ENCODE peak calls at places on chromosomes 12 and 14, in nine cellular contexts. V is A549, D is mesothelial cell of epicardium, I is ovary, J is adrenal gland, S is body of pancreas, B is cardiac muscle cell, T is HCT116, K is lower lobe of right lung. L is an unnamed sample.

GRCh38 chr14:103085106-103086091 is 1.4 kb downstream of the LBHD2 start:
- DNase-seq in V (no peak), D (no peak), I (no peak), J (no peak), S (no peak), B (no peak), T (no peak), K (no peak), L (no peak)

GRCh38 chr12:51401020-51401419 is 9.8 kb upstream of the GALNT6 start:
- DNase-seq in V (no peak), D (no peak), I (no peak), J (no peak), S (no peak), B (no peak), T (no peak), K (no peak), L (no peak)

GRCh38 chr14:62691613-62692489 is 353.4 kb downstream of the KCNH5 start:
- DNase-seq in V (peak), D (no peak), I (no peak), J (peak), S (peak), B (peak), T (no peak), K (no peak), L (no peak)

GRCh38 chr14:69247691-69248440 is 12.1 kb upstream of the GALNT16 start:
- DNase-seq in V (no peak), D (no peak), I (peak), J (peak), S (no peak), B (no peak), T (no peak), K (no peak), L (no peak)

GRCh38 chr12:108609535-108610335 is 11.9 kb upstream of the TMEM119 start:
- DNase-seq in V (no peak), D (no peak), I (peak), J (peak), S (peak), B (peak), T (no peak), K (peak), L (no peak)

GRCh38 chr14:96599076-96599475 is 96.9 kb downstream of the PAPOLA start:
- DNase-seq in V (no peak), D (no peak), I (no peak), J (no peak), S (no peak), B (no peak), T (no peak), K (no peak), L (no peak)

GRCh38 chr14:77359626-77360025 is 17.3 kb downstream of the TMED8 start:
- DNase-seq in V (no peak), D (no peak), I (no peak), J (no peak), S (no peak), B (no peak), T (no peak), K (no peak), L (no peak)

GRCh38 chr14:65732112-65732511 is 319.6 kb downstream of the FUT8 start:
- DNase-seq in V (no peak), D (no peak), I (no peak), J (no peak), S (no peak), B (no peak), T (no peak), K (no peak), L (no peak)

GRCh38 chr14:96945721-96946120 is 148.5 kb downstream of the VRK1 start:
- DNase-seq in V (no peak), D (no peak), I (no peak), J (no peak), S (no peak), B (no peak), T (no peak), K (no peak), L (no peak)

GRCh38 chr14:78232666-78233065 is 62.5 kb downstream of the NRXN3 start:
- DNase-seq in V (no peak), D (no peak), I (no peak), J (no peak), S (no peak), B (no peak), T (no peak), K (no peak), L (no peak)

GRCh38 chr14:94702629-94703028 is 67.3 kb downstream of the GSC start:
- DNase-seq in V (no peak), D (no peak), I (no peak), J (no peak), S (no peak), B (no peak), T (no peak), K (no peak), L (no peak)

GRCh38 chr14:104294628-104294982 is 156.2 kb downstream of the KIF26A start:
- DNase-seq in V (no peak), D (peak), I (peak), J (peak), S (peak), B (no peak), T (no peak), K (no peak), L (peak)

GRCh38 chr14:103207038-103207403 is 83.8 kb downstream of the TNFAIP2 start:
- DNase-seq in V (no peak), D (no peak), I (peak), J (peak), S (peak), B (peak), T (no peak), K (peak), L (no peak)

GRCh38 chr12:52953181-52953841 is 4.4 kb downstream of the KRT18 start:
- DNase-seq in V (no peak), D (no peak), I (no peak), J (no peak), S (no peak), B (no peak), T (no peak), K (no peak), L (no peak)

GRCh38 chr12:52951126-52951525 is 2.2 kb downstream of the KRT18 start:
- DNase-seq in V (no peak), D (no peak), I (no peak), J (no peak), S (no peak), B (no peak), T (no peak), K (no peak), L (no peak)

GRCh38 chr12:52951640-52952039 is 2.7 kb downstream of the KRT18 start:
- DNase-seq in V (no peak), D (no peak), I (no peak), J (no peak), S (no peak), B (no peak), T (no peak), K (no peak), L (no peak)

GRCh38 chr12:52950553-52950952 is 1.6 kb downstream of the KRT18 start:
- DNase-seq in V (no peak), D (no peak), I (no peak), J (no peak), S (no peak), B (no peak), T (no peak), K (no peak), L (no peak)

GRCh38 chr12:52952082-52952801 is 3.3 kb downstream of the KRT18 start:
- DNase-seq in V (no peak), D (no peak), I (no peak), J (peak), S (peak), B (no peak), T (no peak), K (peak), L (no peak)
- TF ChIP-seq CTCF in V (peak), D (peak), I (no peak), J (peak), S (peak), B (peak), T (peak), K (peak), L (no peak)

GRCh38 chr12:109735051-109735521 is 21.5 kb downstream of the FAM222A start:
- DNase-seq in V (no peak), D (peak), I (peak), J (peak), S (peak), B (no peak), T (no peak), K (peak), L (peak)

GRCh38 chr12:109737111-109737510 is 23.5 kb downstream of the FAM222A start:
- DNase-seq in V (no peak), D (peak), I (peak), J (peak), S (peak), B (no peak), T (no peak), K (peak), L (peak)

GRCh38 chr12:109735825-109736551 is 22.4 kb downstream of the FAM222A start:
- DNase-seq in V (no peak), D (peak), I (peak), J (peak), S (peak), B (no peak), T (no peak), K (peak), L (peak)

GRCh38 chr12:109737631-109738030 is 24.0 kb downstream of the FAM222A start:
- DNase-seq in V (no peak), D (peak), I (no peak), J (peak), S (peak), B (no peak), T (no peak), K (no peak), L (peak)

DNA sequence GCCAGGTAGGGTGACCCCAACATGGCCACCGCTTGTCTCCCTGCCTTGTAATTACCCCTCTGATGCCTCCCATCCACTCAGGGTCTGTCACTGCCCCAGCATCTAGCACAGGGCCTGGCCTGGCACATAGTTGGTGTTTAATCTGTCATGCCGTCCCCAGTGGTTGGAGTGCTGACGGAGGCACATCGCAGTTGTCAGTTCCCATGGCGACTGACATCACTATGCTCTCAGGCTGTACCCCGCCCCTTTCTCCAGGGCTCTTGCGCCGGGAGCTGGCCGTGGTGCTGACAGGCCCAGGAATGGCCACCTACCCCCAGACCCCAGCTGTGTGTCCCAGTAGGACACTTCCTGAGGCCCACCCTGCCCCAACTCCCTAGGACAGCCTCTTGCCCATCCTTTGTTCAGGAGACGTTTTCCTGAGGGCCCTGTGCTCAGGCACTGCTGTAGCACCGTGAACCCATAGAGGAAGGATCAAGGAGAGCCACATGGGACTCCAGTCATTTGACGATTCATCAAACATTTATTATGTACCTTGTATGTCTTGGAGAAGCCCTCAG is 23.0 kb downstream of the FAM222A start:
- DNase-seq in V (no peak), D (peak), I (peak), J (peak), S (peak), B (peak), T (no peak), K (peak), L (peak)
- TF ChIP-seq CTCF in V (no peak), D (no peak), I (no peak), J (no peak), S (no peak), B (no peak), T (no peak), K (no peak), L (no peak)

GRCh38 chr14:64636980-64637429 is 67.2 kb upstream of the PLEKHG3 start:
- DNase-seq in V (no peak), D (no peak), I (no peak), J (no peak), S (no peak), B (no peak), T (no peak), K (no peak), L (no peak)
- TF ChIP-seq CTCF in V (no peak), D (peak), I (peak), J (no peak), S (no peak), B (no peak), T (no peak), K (no peak), L (peak)

GRCh38 chr14:93212432-93212831 is 5.4 kb downstream of the UBR7 start:
- DNase-seq in V (no peak), D (no peak), I (no peak), J (no peak), S (no peak), B (no peak), T (no peak), K (no peak), L (no peak)

GRCh38 chr14:93206793-93207467 is at the start of the genes GON7 and UBR7:
- DNase-seq in V (peak), D (peak), I (peak), J (peak), S (peak), B (peak), T (peak), K (peak), L (peak)

DNA sequence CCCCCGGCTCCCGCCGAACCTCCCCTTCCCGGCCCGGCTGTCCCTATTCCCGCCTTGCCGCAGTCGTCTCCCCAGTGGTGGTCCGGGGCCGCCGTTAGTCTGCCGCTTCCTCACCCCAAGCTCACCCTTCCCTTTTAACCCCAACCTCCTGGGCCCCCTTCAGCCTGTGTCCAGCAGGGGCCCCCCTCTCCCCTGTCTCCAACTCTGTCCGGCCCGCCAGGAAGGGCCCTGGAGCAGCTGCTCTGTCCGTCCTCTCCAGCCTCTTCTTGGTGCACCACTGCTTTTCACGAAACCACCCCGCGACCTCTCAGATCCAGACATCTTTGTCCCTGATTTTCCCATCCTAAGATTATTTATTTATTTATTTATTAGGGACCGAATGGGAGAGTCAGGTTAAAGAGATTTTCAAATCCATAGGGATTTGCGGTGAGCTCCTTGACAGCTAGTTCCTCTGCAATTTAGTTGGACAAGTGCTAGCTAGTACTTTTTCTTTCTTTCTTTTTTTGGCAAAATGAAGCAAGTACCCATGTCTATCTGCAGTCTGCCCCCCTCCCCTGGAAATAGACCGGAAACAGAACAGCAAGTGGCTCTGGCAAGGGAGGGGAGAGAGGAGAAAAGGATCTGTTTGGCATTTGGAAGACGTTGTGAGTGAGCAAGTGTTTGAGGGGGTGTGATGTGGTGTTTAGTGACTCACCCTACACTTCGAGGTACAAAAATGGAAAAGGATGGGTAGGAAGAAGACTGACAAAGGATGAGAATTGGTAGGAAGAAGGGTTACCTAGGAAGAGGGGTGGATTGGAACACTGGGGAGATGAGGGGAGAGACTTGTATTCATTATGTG is 632 bp downstream of the UBR7 start:
- DNase-seq in V (peak), D (no peak), I (no peak), J (peak), S (peak), B (peak), T (no peak), K (no peak), L (no peak)
- TF ChIP-seq CTCF in V (peak), D (no peak), I (no peak), J (peak), S (peak), B (peak), T (peak), K (peak), L (peak)

GRCh38 chr12:3420693-3421092 is 70.3 kb upstream of the PRMT8 start:
- DNase-seq in V (no peak), D (no peak), I (no peak), J (no peak), S (no peak), B (no peak), T (no peak), K (no peak), L (no peak)
- TF ChIP-seq CTCF in V (no peak), D (no peak), I (no peak), J (no peak), S (no peak), B (no peak), T (no peak), K (no peak), L (no peak)

L was measured in chondrocyte.